ENCODE peak calls at places on chromosome 11, in ten cellular contexts. O, G, B, V, X, E, M, J, A and W are unnamed samples. For H3K4me1, the result is how much of the 10 kb centered on the place peaks cover.

GRCh38 chr11:62811659-62812058 is 6.4 kb upstream of the NXF1 start:
- DNase-seq in O (no peak), G (no peak), B (no peak), V (no peak), X (no peak), E (no peak), M (no peak), J (no peak), A (no peak), W (no peak)

GRCh38 chr11:113440816-113441215 is 34.4 kb downstream of the DRD2 start:
- DNase-seq in O (no peak), G (no peak), B (no peak), V (no peak), X (no peak), E (no peak), M (no peak), J (no peak), A (no peak), W (no peak)

GRCh38 chr11:73402834-73403185 is 26.6 kb downstream of the RELT start:
- DNase-seq in O (no peak), G (no peak), B (peak), V (no peak), X (no peak), E (no peak), M (no peak), J (no peak), A (no peak), W (no peak)

GRCh38 chr11:60780065-60780464 is 5.1 kb upstream of the MS4A10 start:
- DNase-seq in O (no peak), G (no peak), B (no peak), V (no peak), X (no peak), E (no peak), M (no peak), J (no peak), A (no peak), W (no peak)

GRCh38 chr11:44848203-44848962 is 102.3 kb downstream of the TP53I11 start:
- DNase-seq in O (no peak), G (no peak), B (no peak), V (no peak), X (no peak), E (no peak), M (no peak), J (no peak), A (peak), W (no peak)

GRCh38 chr11:57547854-57548377 is 10.5 kb downstream of the SMTNL1 start:
- DNase-seq in O (no peak), G (no peak), B (no peak), V (no peak), X (no peak), E (no peak), M (no peak), J (no peak), A (no peak), W (no peak)

GRCh38 chr11:131688056-131688693 is 317.8 kb downstream of the NTM start:
- DNase-seq in O (peak), G (peak), B (peak), V (peak), X (no peak), E (peak), M (peak), J (peak), A (peak), W (no peak)

GRCh38 chr11:110366234-110366633 is 63.5 kb upstream of the FDX1 start:
- DNase-seq in O (peak), G (peak), B (no peak), V (peak), X (no peak), E (peak), M (peak), J (no peak), A (no peak), W (peak)

GRCh38 chr11:75603791-75604736 is 42.0 kb downstream of the SERPINH1 start:
- DNase-seq in O (no peak), G (no peak), B (no peak), V (no peak), X (no peak), E (no peak), M (peak), J (no peak), A (no peak), W (peak)

GRCh38 chr11:117717485-117718314 is 79.3 kb downstream of the DSCAML1 start:
- DNase-seq in O (peak), G (peak), B (no peak), V (no peak), X (no peak), E (peak), M (no peak), J (peak), A (peak), W (peak)

GRCh38 chr11:72812968-72813739 is 1.1 kb upstream of the ATG16L2 start:
- DNase-seq in O (no peak), G (no peak), B (peak), V (no peak), X (peak), E (peak), M (peak), J (peak), A (peak), W (peak)

GRCh38 chr11:128518493-128519207 is 68.7 kb downstream of the ETS1 start:
- DNase-seq in O (no peak), G (no peak), B (no peak), V (no peak), X (no peak), E (no peak), M (peak), J (no peak), A (no peak), W (no peak)
- H3K4me1 ChIP-seq in O (half or more), G (half or more), B (under half), V (under half), X (under half), E (half or more), M (under half), J (under half), A (under half), W (under half)

GRCh38 chr11:122628691-122629555 is 26.6 kb upstream of the UBASH3B start:
- DNase-seq in O (peak), G (peak), B (peak), V (peak), X (peak), E (peak), M (peak), J (peak), A (peak), W (peak)
- TF ChIP-seq CTCF in O (peak), G (peak), B (peak), V (peak), X (peak), E (peak), M (peak), J (peak), A (peak), W (peak)

GRCh38 chr11:84256618-84257017 is 970.5 kb upstream of the CCDC90B start:
- DNase-seq in O (no peak), G (no peak), B (no peak), V (no peak), X (no peak), E (no peak), M (no peak), J (no peak), A (no peak), W (no peak)

GRCh38 chr11:84255483-84255882 is 969.3 kb upstream of the CCDC90B start:
- DNase-seq in O (no peak), G (no peak), B (no peak), V (no peak), X (no peak), E (no peak), M (no peak), J (no peak), A (no peak), W (no peak)

GRCh38 chr11:84261707-84262106 is 975.5 kb upstream of the CCDC90B start:
- DNase-seq in O (no peak), G (no peak), B (no peak), V (no peak), X (no peak), E (no peak), M (no peak), J (peak), A (peak), W (no peak)

GRCh38 chr11:84264066-84264465 is 977.9 kb upstream of the CCDC90B start:
- DNase-seq in O (no peak), G (no peak), B (no peak), V (no peak), X (no peak), E (no peak), M (no peak), J (no peak), A (no peak), W (no peak)

DNA sequence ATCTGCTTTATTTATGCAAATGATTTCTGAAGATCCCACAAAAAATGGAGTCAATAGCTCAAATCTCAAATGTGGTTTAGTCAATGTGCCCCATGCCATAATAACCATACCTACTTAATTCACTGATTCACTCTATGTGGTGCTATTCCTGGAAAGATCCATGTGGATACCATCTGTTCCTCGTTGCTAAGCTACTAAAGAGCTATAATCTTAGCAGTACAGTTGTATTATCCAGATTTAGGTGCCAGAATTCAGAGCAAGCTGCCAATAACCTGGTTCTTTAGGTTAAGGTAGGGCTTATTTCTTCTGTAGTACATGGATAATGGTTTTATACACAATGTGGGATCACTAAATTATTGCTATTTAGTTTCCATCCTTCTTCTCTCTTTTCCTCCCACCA is 974.7 kb upstream of the CCDC90B start:
- DNase-seq in O (no peak), G (no peak), B (no peak), V (no peak), X (no peak), E (no peak), M (no peak), J (no peak), A (no peak), W (no peak)
- H3K27ac ChIP-seq in O (no peak), G (no peak), B (no peak), V (no peak), X (no peak), E (no peak), M (no peak), J (no peak), A (no peak), W (no peak)

GRCh38 chr11:65653229-65654225 is 9.2 kb downstream of the RELA start:
- DNase-seq in O (no peak), G (no peak), B (no peak), V (no peak), X (no peak), E (peak), M (no peak), J (no peak), A (no peak), W (no peak)
- H3K4me1 ChIP-seq in O (half or more), G (under half), B (under half), V (under half), X (under half), E (half or more), M (under half), J (under half), A (under half), W (under half)

DNA sequence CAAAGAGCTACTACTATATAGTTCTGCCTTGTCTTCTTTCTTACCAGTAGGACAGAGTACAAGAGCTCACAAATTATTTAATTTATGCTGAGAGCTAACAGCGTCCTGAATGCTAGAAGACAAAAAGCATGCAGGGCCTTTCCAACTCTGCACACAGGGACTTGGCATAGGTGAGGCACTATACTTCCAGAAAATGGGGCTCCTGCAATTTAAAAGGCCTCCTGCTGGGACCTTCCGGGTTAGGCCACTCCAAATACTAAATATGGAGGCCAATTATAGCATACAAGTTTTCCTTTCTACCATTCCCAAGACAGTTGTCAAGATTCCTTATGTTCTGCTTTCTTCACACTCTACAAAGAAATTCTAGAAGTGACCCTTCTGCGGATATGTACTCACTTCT is 936 bp downstream of the DCUN1D5 start:
- DNase-seq in O (no peak), G (no peak), B (no peak), V (no peak), X (no peak), E (no peak), M (no peak), J (peak), A (peak), W (peak)
- TF ChIP-seq CTCF in O (no peak), G (no peak), B (no peak), V (no peak), X (no peak), E (no peak), M (no peak), J (no peak), A (no peak), W (no peak)

DNA sequence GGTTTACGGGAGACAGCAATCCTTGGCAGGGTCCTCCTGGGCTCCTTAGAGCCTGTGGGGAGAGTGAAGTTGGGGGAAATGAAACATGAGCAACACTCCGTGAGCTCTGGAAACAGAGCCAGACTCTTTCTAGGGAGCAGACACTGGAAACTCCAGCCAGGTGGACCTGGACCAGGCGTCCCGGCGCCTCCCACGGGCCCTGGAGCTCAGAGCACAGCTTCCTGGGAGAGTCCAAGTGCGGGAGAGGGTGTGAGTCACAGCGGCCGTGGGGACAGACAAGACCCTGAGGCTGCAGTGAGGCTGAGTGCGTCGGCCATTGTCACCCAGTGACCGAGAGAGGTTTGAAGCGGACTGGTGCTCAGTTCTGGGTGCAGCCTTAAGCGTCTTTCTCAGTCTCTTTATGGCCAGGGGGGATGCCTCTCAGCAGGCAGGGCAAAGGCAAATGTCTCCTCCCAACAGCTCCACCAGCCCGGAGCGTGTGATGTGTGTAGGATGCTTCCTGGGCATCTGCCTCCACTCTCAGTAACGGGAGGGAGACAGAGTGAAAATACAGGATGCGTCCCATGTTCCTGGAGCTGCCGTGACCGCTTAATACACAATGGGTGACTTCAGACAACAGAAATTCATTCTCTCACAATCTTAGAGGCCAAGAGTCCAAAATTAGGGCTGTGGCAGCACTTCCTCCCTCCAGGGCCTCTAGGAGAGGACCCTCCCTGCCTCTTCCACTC is 399.1 kb downstream of the SHANK2 start:
- DNase-seq in O (no peak), G (no peak), B (no peak), V (no peak), X (no peak), E (no peak), M (no peak), J (no peak), A (no peak), W (no peak)
- H3K27ac ChIP-seq in O (no peak), G (no peak), B (no peak), V (no peak), X (no peak), E (no peak), M (no peak), J (no peak), A (no peak), W (no peak)

DNA sequence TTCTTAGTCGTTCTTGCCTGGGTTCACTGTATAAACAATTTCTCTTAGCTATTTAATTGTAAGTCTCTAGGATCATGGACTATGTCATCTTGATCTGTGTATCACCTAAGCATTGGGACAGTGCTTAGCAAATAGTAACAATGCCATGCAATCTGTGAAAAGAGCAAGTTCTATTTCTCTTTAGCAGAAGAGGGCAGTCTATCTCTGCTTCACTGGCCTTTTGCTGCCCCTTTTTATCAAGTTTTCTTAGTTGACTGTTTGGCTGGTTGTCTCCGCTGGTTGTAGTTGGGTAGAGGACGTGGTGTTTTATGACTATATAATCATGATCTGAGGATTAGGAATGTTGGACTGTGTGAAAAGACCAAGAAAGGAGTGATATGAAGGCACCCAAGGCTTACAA is 315.0 kb downstream of the JRKL start:
- DNase-seq in O (no peak), G (no peak), B (no peak), V (no peak), X (no peak), E (no peak), M (peak), J (no peak), A (peak), W (no peak)
- H3K4me1 ChIP-seq in O (under half), G (under half), B (under half), V (under half), X (under half), E (under half), M (under half), J (under half), A (under half), W (under half)

GRCh38 chr11:111982019-111982464 is 43.2 kb upstream of the DLAT start:
- DNase-seq in O (peak), G (peak), B (peak), V (peak), X (peak), E (peak), M (peak), J (peak), A (peak), W (no peak)
- TF ChIP-seq CTCF in O (peak), G (peak), B (peak), V (peak), X (peak), E (peak), M (peak), J (peak), A (peak), W (peak)

GRCh38 chr11:18490319-18490718 is 34.7 kb downstream of the LDHAL6A start:
- DNase-seq in O (no peak), G (no peak), B (no peak), V (no peak), X (no peak), E (no peak), M (no peak), J (no peak), A (no peak), W (no peak)
- H3K27ac ChIP-seq in O (no peak), G (no peak), B (no peak), V (no peak), X (no peak), E (no peak), M (no peak), J (no peak), A (no peak), W (no peak)

DNA sequence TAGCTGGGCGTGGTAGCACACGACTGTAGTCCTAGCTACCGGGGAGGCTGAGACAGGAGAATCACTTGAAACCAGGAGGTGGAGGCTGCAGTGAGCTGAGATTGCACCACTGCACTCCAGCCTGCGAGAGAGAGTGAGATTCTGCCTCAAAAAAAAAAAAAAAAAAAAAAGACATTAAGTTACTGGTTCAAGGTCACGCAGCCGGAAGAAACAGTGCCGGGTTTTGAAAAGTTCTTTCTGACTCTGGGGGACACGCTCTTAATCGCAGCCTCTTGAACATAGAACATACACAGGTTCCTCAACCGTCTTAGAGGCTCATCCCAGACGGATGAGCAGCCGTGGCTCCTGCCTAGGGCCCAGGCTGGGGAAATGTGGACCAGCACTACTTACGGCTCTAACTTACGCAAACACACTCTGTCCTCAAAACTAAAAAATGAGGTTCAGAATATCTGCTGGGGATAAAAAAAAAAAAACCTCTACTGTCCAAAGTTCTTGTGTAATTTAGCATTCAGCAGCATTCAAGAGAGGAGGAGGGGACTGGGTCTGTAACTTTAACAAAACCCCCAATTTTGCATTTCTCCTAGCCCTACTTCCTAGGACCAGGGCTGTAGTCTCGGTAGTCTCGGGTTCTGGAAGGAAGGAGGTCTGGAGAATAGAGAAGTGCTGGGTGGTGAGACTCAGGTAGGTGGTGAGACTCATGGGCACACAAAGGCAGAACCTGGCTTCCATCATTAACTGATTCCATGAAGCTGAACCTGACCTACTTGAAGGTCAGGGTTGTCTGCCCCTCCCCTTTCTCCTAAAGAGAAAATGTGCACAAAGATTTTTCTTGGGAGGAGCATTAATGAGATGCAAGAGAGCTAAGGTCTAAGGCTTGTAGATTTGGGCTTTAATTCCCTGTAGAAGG is 6.0 kb downstream of the SPTBN2 start:
- DNase-seq in O (no peak), G (no peak), B (no peak), V (no peak), X (no peak), E (no peak), M (no peak), J (no peak), A (no peak), W (no peak)
- H3K4me1 ChIP-seq in O (under half), G (under half), B (under half), V (under half), X (half or more), E (under half), M (under half), J (under half), A (under half), W (under half)